ENCODE peak calls at places on chromosomes 4 and X, in five cellular contexts. T is HCT116, C is right atrium auricular region, P is fibroblast of lung, L is ovary. O is an unnamed sample.

GRCh38 chrX:69493766-69494165 is 10.4 kb upstream of the NALF2 start:
- DNase-seq in C (no peak), P (no peak), T (no peak), L (no peak), O (no peak)

GRCh38 chrX:18873189-18873791 is 110.6 kb downstream of the PHKA2 start:
- DNase-seq in C (no peak), L (no peak), T (peak; percentile 8), P (peak; percentile 65), O (peak; percentile 16)

GRCh38 chr4:80141543-80141942 is 55.8 kb upstream of the PRDM8 start:
- DNase-seq in L (no peak), P (no peak), T (no peak), C (no peak), O (no peak)

GRCh38 chrX:9340619-9341304 is 124.1 kb upstream of the TBL1X start:
- DNase-seq in C (no peak), L (peak; percentile 21), P (peak; percentile 48), T (no peak), O (peak; percentile 54)

GRCh38 chrX:26442340-26442739 is 226.4 kb downstream of the MAGEB5 start:
- DNase-seq in C (no peak), L (no peak), T (peak; percentile 2), P (peak; percentile 40), O (no peak)

GRCh38 chr4:89136525-89136924 is 25.2 kb downstream of the TIGD2 start:
- DNase-seq in L (no peak), C (no peak), T (no peak), P (no peak), O (no peak)

GRCh38 chrX:24148118-24148517 is 1.4 kb upstream of the ZFX start:
- DNase-seq in P (no peak), L (no peak), C (no peak), T (no peak), O (no peak)

GRCh38 chr4:8343051-8343966 is 73.8 kb downstream of the HTRA3 start:
- DNase-seq in C (peak; percentile 59), T (no peak), L (peak; percentile 62), P (no peak), O (no peak)

GRCh38 chr4:48766393-48766792 is 13.7 kb downstream of the FRYL start:
- DNase-seq in C (no peak), P (no peak), T (no peak), L (no peak), O (no peak)

GRCh38 chr4:89171176-89171575 is 59.8 kb downstream of the TIGD2 start:
- DNase-seq in C (no peak), T (no peak), P (peak; percentile 15), L (no peak), O (no peak)

GRCh38 chr4:142369141-142369540 is 477.0 kb downstream of the INPP4B start:
- DNase-seq in P (no peak), T (no peak), L (no peak), C (no peak), O (no peak)

GRCh38 chr4:133152801-133153526 is 3.9 kb downstream of the PCDH10 start:
- DNase-seq in L (no peak), T (no peak), P (peak; percentile 14), C (no peak), O (no peak)

GRCh38 chrX:101550825-101551767 is 749 bp downstream of the ARMCX1 start:
- DNase-seq in L (peak; percentile 57), T (no peak), P (peak; percentile 37), C (no peak), O (peak; percentile 36)

GRCh38 chr4:185237185-185237584 is 27.8 kb downstream of the SNX25 start:
- DNase-seq in P (no peak), T (no peak), L (no peak), C (no peak), O (no peak)

GRCh38 chr4:185235480-185236154 is 26.2 kb downstream of the SNX25 start:
- DNase-seq in L (no peak), T (no peak), C (no peak), P (peak; percentile 44), O (no peak)

GRCh38 chr4:185238261-185238681 is 28.9 kb downstream of the SNX25 start:
- DNase-seq in C (no peak), P (peak; percentile 59), L (no peak), T (no peak), O (no peak)

GRCh38 chr4:185236155-185236503 is 26.7 kb downstream of the SNX25 start:
- DNase-seq in T (no peak), P (no peak), L (no peak), C (no peak), O (no peak)

GRCh38 chr4:185238750-185239149 is 29.4 kb downstream of the SNX25 start:
- DNase-seq in L (no peak), C (no peak), P (no peak), T (no peak), O (no peak)
- H3K36me3 ChIP-seq in L (no peaks in the 10 kb centered on the region), C (no peaks in the 10 kb centered on the region), P (no peaks in the 10 kb centered on the region), T (no peaks in the 10 kb centered on the region), O (no peaks in the 10 kb centered on the region)

DNA sequence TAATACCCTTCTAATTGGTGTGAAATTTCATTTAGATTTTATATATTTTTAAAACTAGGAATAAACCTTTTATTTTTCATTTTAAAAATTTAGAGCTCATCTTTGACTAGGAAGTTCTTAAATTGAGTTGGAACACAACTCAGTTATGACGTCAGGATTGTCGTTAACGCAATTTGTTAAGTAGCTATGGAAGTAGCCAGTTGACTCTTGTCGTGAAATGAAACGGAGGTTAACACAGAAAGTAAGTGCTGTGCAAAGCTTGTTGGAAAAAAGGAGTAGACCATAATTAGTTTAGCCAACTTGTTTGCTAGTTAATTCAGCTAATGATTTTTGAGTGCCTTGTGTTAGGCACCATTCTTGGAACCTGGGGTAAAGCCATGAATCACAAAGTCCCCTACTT is 18.3 kb downstream of the LARP7 start:
- DNase-seq in T (no peak), C (no peak), L (no peak), P (no peak), O (no peak)
- H3K36me3 ChIP-seq in T (peaks cover 31% of the 10 kb centered on the region), C (peaks cover 65% of the 10 kb centered on the region), L (no peaks in the 10 kb centered on the region), P (peaks cover 9% of the 10 kb centered on the region), O (peaks cover 13% of the 10 kb centered on the region)

GRCh38 chrX:71604141-71604540 is 14.2 kb downstream of the CXCR3 start:
- DNase-seq in T (no peak), P (no peak), C (no peak), L (no peak), O (no peak)

GRCh38 chrX:71603618-71604017 is 14.7 kb downstream of the CXCR3 start:
- DNase-seq in T (peak; percentile 28), C (no peak), L (no peak), P (peak; percentile 11), O (no peak)

GRCh38 chrX:71604796-71605568 is 13.3 kb downstream of the CXCR3 start:
- DNase-seq in P (no peak), T (no peak), L (no peak), C (no peak), O (no peak)

DNA sequence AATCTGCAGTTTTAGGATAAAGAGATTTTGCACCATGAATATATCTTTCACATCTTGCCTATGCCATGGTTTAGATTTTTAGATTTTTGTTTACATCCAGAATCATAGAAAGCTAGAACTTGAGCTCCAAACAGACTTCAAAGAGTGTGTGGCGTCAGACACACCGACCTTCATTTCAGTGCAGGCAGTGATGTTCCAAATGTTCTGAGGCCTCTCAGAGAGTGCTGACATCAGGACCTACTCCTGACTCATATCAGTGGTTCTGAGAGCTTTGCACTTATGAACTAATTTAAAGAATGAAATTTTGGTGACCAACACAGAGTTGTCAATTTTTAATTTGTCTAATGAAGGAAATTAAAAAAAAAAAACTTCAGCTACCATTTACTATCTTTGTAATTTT is 18.3 kb downstream of the CXCR3 start:
- DNase-seq in P (no peak), L (no peak), T (no peak), C (no peak), O (no peak)
- H3K36me3 ChIP-seq in P (peaks cover 2% of the 10 kb centered on the region), L (no peaks in the 10 kb centered on the region), T (no peaks in the 10 kb centered on the region), C (peaks cover 20% of the 10 kb centered on the region), O (peaks cover 22% of the 10 kb centered on the region)

DNA sequence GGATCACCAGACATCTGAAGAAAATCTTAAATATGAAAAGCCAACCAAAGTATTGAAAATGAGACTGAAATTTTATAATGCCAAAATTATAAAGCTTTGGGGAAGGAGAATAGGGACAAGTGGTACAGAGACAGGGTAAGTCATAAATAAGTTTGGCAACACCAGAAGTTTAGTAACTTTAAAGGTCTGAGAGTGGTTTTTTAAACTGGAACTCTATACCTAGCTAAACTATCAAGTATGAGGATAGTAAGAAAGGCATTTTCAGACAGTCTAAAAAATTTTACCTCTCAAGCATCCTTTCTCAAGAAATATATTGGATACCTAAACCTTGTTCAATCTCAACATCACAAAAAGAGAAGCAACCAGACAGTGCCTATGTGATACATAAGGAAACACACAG is 92.4 kb downstream of the ANKRD17 start:
- DNase-seq in P (no peak), T (no peak), L (no peak), C (no peak), O (no peak)
- H3K36me3 ChIP-seq in P (peaks cover 3% of the 10 kb centered on the region), T (peaks cover 5% of the 10 kb centered on the region), L (no peaks in the 10 kb centered on the region), C (peaks cover 65% of the 10 kb centered on the region), O (peaks cover 28% of the 10 kb centered on the region)

GRCh38 chr4:86741841-86742240 is 107.3 kb downstream of the SLC10A6 start:
- DNase-seq in L (no peak), P (no peak), T (no peak), C (no peak), O (no peak)
- H3K36me3 ChIP-seq in L (no peaks in the 10 kb centered on the region), P (no peaks in the 10 kb centered on the region), T (no peaks in the 10 kb centered on the region), C (no peaks in the 10 kb centered on the region), O (no peaks in the 10 kb centered on the region)

DNA sequence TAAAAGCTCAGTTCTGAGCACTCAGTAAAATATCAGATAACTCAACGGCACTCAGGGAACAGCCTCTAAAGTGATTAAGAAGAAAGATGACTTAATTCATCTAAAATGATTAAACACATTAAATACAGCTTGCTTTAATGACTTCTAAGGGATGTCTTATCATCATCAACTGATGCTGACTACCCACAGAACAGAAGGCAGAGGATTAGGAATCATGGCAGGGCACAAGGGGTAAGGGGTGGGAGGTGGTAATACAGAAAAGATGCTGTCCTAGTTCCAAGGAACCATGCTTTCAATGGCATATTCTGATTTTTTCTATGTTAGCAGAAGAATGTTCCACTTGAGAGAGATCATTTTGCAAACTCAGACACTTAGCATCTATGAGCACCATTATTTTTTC is 99.2 kb upstream of the CBR4 start:
- DNase-seq in T (no peak), L (no peak), C (no peak), P (no peak), O (no peak)
- H3K36me3 ChIP-seq in T (peaks cover 12% of the 10 kb centered on the region), L (no peaks in the 10 kb centered on the region), C (peaks cover 36% of the 10 kb centered on the region), P (peaks cover 8% of the 10 kb centered on the region), O (peaks cover 16% of the 10 kb centered on the region)

DNA sequence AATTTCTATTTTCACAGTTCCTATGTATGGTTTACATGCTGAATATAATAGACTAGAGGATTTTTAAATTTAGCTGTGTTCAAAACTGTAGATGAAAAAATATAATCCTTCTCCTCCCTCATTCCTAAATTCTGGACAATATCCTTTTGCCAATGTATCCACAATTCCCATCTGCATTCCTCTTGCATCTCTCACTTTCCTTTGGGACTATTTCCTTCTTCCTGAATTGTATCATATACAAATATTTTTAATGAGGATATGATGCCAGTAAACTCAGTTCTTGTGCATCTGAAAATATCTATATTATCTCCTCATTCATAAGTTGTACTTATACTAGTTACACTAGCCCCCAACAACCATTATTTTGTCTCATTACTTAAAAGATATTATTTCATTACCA is 46.7 kb downstream of the DDX60L start:
- DNase-seq in T (no peak), L (no peak), C (no peak), P (no peak), O (no peak)
- H3K36me3 ChIP-seq in T (peaks cover 37% of the 10 kb centered on the region), L (no peaks in the 10 kb centered on the region), C (peaks cover 17% of the 10 kb centered on the region), P (no peaks in the 10 kb centered on the region), O (peaks cover 1% of the 10 kb centered on the region)

O was measured in MG63.